ENCODE peak calls at places on chromosomes 4 and X, in ten cellular contexts. N, K, Y, Q, E, X, I, F, U and H are unnamed samples.

GRCh38 chrX:15525664-15526416 is 25.2 kb downstream of the BMX start:
- DNase-seq in Q (no peak), U (no peak), E (no peak), K (no peak), Y (no peak), F (no peak), I (no peak), X (no peak), N (no peak), H (no peak)

GRCh38 chr4:8504279-8505007 is 63.9 kb downstream of the TRMT44 start:
- DNase-seq in I (no peak), X (peak; percentile 24), N (peak; percentile 58), K (no peak), E (no peak), U (no peak), Y (no peak), F (no peak), Q (no peak), H (no peak)

GRCh38 chrX:68490644-68491043 is 8.2 kb upstream of the YIPF6 start:
- DNase-seq in N (no peak), X (no peak), I (no peak), E (no peak), Y (no peak), F (no peak), U (no peak), Q (no peak), K (no peak), H (no peak)

GRCh38 chr4:90171491-90171890 is 44.3 kb downstream of the CCSER1 start:
- DNase-seq in F (no peak), Y (no peak), E (no peak), K (no peak), I (no peak), Q (no peak), U (no peak), N (no peak), X (no peak), H (no peak)

GRCh38 chr4:39304651-39305050 is 61.5 kb downstream of the RFC1 start:
- DNase-seq in Y (no peak), U (no peak), Q (no peak), F (no peak), X (no peak), K (no peak), I (no peak), E (no peak), N (no peak), H (no peak)

GRCh38 chr4:185472063-185472542 is 570 bp upstream of the CCDC110 start:
- DNase-seq in Y (no peak), E (no peak), U (peak; percentile 44), I (no peak), K (peak; percentile 81), N (no peak), F (no peak), X (no peak), Q (no peak), H (no peak)

GRCh38 chr4:37771771-37772170 is 54.7 kb upstream of the PGM2 start:
- DNase-seq in X (no peak), Q (no peak), U (no peak), K (no peak), N (no peak), F (no peak), E (no peak), I (no peak), Y (no peak), H (no peak)

GRCh38 chr4:25129926-25130325 is 30.3 kb downstream of the SEPSECS start:
- DNase-seq in E (no peak), F (no peak), K (no peak), Y (no peak), N (no peak), Q (no peak), U (no peak), X (no peak), I (no peak), H (no peak)

GRCh38 chrX:154327026-154327820 is 31.6 kb downstream of the TKTL1 start:
- DNase-seq in E (peak; percentile 34), K (peak; percentile 71), U (peak; percentile 47), Y (peak; percentile 69), N (no peak), Q (no peak), F (no peak), I (no peak), X (no peak), H (no peak)

GRCh38 chrX:133468081-133468480 is 52.8 kb upstream of the GPC4 start:
- DNase-seq in I (no peak), Q (no peak), F (no peak), U (peak; percentile 38), K (no peak), N (no peak), Y (no peak), X (no peak), E (no peak), H (no peak)

GRCh38 chr4:71460368-71460767 is 121.5 kb downstream of the SLC4A4 start:
- DNase-seq in U (no peak), Q (no peak), X (no peak), N (no peak), F (no peak), E (no peak), Y (no peak), I (no peak), K (no peak), H (no peak)

GRCh38 chr4:173288296-173288695 is 45.9 kb downstream of the HMGB2 start:
- DNase-seq in U (peak; percentile 89), N (no peak), Y (peak; percentile 66), Q (peak; percentile 70), I (peak; percentile 57), X (peak; percentile 77), F (no peak), K (peak; percentile 77), E (peak; percentile 9), H (peak; percentile 10)

GRCh38 chr4:173284463-173284862 is 49.7 kb downstream of the HMGB2 start:
- DNase-seq in I (no peak), K (no peak), E (no peak), X (no peak), Y (no peak), F (no peak), U (no peak), N (no peak), Q (no peak), H (no peak)

GRCh38 chr4:173289351-173289725 is 44.8 kb downstream of the HMGB2 start:
- DNase-seq in Y (no peak), E (no peak), K (no peak), F (no peak), Q (no peak), I (no peak), U (peak; percentile 20), X (no peak), N (no peak), H (no peak)

GRCh38 chr4:173288698-173289350 is 45.3 kb downstream of the HMGB2 start:
- DNase-seq in N (no peak), Y (no peak), E (no peak), K (no peak), Q (no peak), F (no peak), U (peak; percentile 34), I (no peak), X (no peak), H (no peak)

GRCh38 chr4:173287486-173287885 is 46.7 kb downstream of the HMGB2 start:
- DNase-seq in U (no peak), I (no peak), Y (no peak), E (no peak), N (no peak), X (no peak), F (no peak), Q (no peak), K (no peak), H (no peak)
- H3K9me3 ChIP-seq in U (no peaks in the 10 kb centered on the region), I (peaks cover 6% of the 10 kb centered on the region), Y (peaks cover 6% of the 10 kb centered on the region), E (no peaks in the 10 kb centered on the region), N (peaks cover 47% of the 10 kb centered on the region), X (peaks cover 12% of the 10 kb centered on the region), F (peaks cover 29% of the 10 kb centered on the region), Q (no peaks in the 10 kb centered on the region), K (peaks cover 21% of the 10 kb centered on the region), H (no peaks in the 10 kb centered on the region)

DNA sequence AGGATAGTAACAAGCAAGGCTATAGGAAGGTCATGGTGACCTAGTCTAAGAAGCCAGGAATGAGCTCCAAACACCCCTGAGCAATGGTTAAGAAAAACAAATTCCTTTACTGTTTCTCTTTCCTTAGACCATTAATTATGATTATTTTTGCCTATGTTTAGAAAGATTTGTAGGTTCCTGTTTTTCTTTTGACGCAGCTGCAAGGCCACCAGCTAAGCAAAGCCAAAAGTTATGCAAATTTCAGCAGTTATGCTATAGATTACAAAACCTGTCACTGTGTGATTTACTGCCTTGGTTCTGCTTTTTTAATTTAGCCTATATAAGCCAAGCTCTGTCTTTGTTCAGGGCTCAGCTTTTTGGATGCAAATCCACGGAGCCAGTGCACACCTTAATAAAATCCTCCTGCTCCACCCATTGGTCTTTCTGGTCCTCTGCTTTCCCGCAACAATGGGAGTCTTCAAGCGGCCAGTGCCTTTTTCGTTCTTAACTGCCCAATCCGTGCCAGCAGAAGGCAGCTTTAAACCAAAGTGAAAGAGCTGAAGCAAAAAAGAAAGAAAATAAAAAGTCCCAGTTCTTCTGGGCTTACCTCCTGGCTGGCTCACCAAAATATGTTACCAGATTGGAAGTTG is 1.4 kb upstream of the CEP135 start:
- DNase-seq in I (no peak), K (peak; percentile 91), Y (no peak), F (no peak), U (peak; percentile 43), X (no peak), E (no peak), N (no peak), Q (no peak), H (no peak)
- H3K4me3 ChIP-seq in I (peak overlapping the region; percentile 11), K (peak overlapping the region; percentile 82), Y (peak overlapping the region; percentile 86), F (peak overlapping the region; percentile 83), U (peak overlapping the region; percentile 90), X (peak overlapping the region; percentile 12), E (peak overlapping the region; percentile 94), N (peak overlapping the region; percentile 84), Q (peak overlapping the region; percentile 79), H (peak overlapping the region; percentile 10)

GRCh38 chr4:48542888-48543287 is 52.8 kb downstream of the ZAR1 start:
- DNase-seq in N (no peak), Y (no peak), I (no peak), F (no peak), E (no peak), U (no peak), X (no peak), Q (no peak), K (no peak), H (no peak)

GRCh38 chr4:48543796-48544195 is 53.7 kb downstream of the ZAR1 start:
- DNase-seq in F (no peak), E (no peak), N (no peak), Y (no peak), K (no peak), X (no peak), I (no peak), U (no peak), Q (no peak), H (no peak)

GRCh38 chr4:48538358-48538757 is 48.3 kb downstream of the ZAR1 start:
- DNase-seq in Y (no peak), I (no peak), Q (no peak), N (no peak), F (no peak), E (no peak), U (no peak), X (no peak), K (no peak), H (no peak)
- H3K9me3 ChIP-seq in Y (no peaks in the 10 kb centered on the region), I (no peaks in the 10 kb centered on the region), Q (no peaks in the 10 kb centered on the region), N (no peaks in the 10 kb centered on the region), F (no peaks in the 10 kb centered on the region), E (no peaks in the 10 kb centered on the region), U (no peaks in the 10 kb centered on the region), X (no peaks in the 10 kb centered on the region), K (no peaks in the 10 kb centered on the region), H (no peaks in the 10 kb centered on the region)

DNA sequence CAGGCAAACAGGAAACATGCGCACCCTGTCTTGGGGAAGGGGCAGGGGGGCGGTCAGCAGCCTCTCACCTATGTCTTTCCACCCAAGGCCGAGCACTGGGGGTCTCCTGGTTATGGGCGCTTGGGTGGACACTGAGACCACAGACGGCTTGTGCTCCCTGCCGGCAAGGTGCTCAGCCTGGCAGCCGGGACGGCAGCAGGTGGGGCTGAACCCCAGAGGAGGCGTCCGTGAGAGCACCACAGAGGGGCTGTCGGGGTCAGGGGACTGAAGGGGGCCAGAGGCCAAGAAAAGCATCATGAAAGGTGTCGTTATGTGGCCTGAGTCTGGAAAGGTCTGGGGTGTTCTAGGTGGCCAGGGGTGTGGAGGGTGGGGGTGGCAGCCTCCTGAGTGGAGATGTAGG is 19.6 kb downstream of the DOK7 start:
- DNase-seq in X (no peak), F (no peak), K (no peak), I (no peak), U (no peak), Q (no peak), Y (no peak), E (no peak), N (no peak), H (no peak)
- H3K4me3 ChIP-seq in X (no peak overlapping the region), F (no peak overlapping the region), K (no peak overlapping the region), I (no peak overlapping the region), U (no peak overlapping the region), Q (no peak overlapping the region), Y (no peak overlapping the region), E (no peak overlapping the region), N (no peak overlapping the region), H (no peak overlapping the region)